ENCODE peak calls at places on chromosomes 1 and 21, in eight cellular contexts. One of them, this sample, is unnamed.

GRCh38 chr1:108560430-108561144 is 687 bp downstream of the EEIG2 start:
- DNase-seq in HFFc6: peak; percentile 53
- DNase-seq in right lobe of liver: peak; percentile 61
- DNase-seq in lower leg skin: peak; percentile 45
- DNase-seq in AG09309: no peak
- DNase-seq in brain microvascular endothelial cell: peak; percentile 59
- DNase-seq in testis: peak; percentile 71
- DNase-seq in uterus: peak; percentile 42
- DNase-seq in this sample: peak; percentile 89

GRCh38 chr21:14833221-14833620 is 231.6 kb downstream of the NRIP1 start:
- DNase-seq in right lobe of liver: no peak
- DNase-seq in uterus: no peak
- DNase-seq in HFFc6: no peak
- DNase-seq in brain microvascular endothelial cell: no peak
- DNase-seq in testis: no peak
- DNase-seq in AG09309: no peak
- DNase-seq in lower leg skin: no peak
- DNase-seq in this sample: no peak

GRCh38 chr1:190478193-190479007 is 736 bp upstream of the BRINP3 start:
- DNase-seq in right lobe of liver: no peak
- DNase-seq in HFFc6: no peak
- DNase-seq in lower leg skin: no peak
- DNase-seq in testis: peak; percentile 15
- DNase-seq in AG09309: no peak
- DNase-seq in brain microvascular endothelial cell: no peak
- DNase-seq in uterus: no peak
- DNase-seq in this sample: no peak

GRCh38 chr1:14602131-14602530 is 3.6 kb downstream of the KAZN start:
- DNase-seq in brain microvascular endothelial cell: no peak
- DNase-seq in AG09309: no peak
- DNase-seq in right lobe of liver: no peak
- DNase-seq in uterus: peak; percentile 48
- DNase-seq in lower leg skin: peak; percentile 48
- DNase-seq in testis: peak; percentile 72
- DNase-seq in HFFc6: no peak
- DNase-seq in this sample: no peak

GRCh38 chr1:220680085-220680687 is 10.0 kb upstream of the C1orf115 start:
- DNase-seq in uterus: no peak
- DNase-seq in testis: peak; percentile 43
- DNase-seq in brain microvascular endothelial cell: no peak
- DNase-seq in lower leg skin: no peak
- DNase-seq in right lobe of liver: no peak
- DNase-seq in AG09309: no peak
- DNase-seq in HFFc6: peak; percentile 27
- DNase-seq in this sample: no peak

GRCh38 chr1:12714710-12715500 is 1.0 kb upstream of the AADACL3 start:
- DNase-seq in testis: no peak
- DNase-seq in lower leg skin: no peak
- DNase-seq in AG09309: no peak
- DNase-seq in right lobe of liver: no peak
- DNase-seq in HFFc6: no peak
- DNase-seq in brain microvascular endothelial cell: no peak
- DNase-seq in uterus: no peak
- DNase-seq in this sample: no peak

GRCh38 chr1:24909388-24909898 is 20.6 kb downstream of the RUNX3 start:
- DNase-seq in lower leg skin: peak; percentile 42
- DNase-seq in AG09309: no peak
- DNase-seq in right lobe of liver: peak; percentile 62
- DNase-seq in uterus: peak; percentile 28
- DNase-seq in testis: peak; percentile 57
- DNase-seq in brain microvascular endothelial cell: peak; percentile 82
- DNase-seq in HFFc6: peak; percentile 56
- DNase-seq in this sample: peak; percentile 80

GRCh38 chr1:151705739-151706463 is 10.7 kb downstream of the CELF3 start:
- DNase-seq in right lobe of liver: no peak
- DNase-seq in testis: no peak
- DNase-seq in HFFc6: no peak
- DNase-seq in uterus: no peak
- DNase-seq in AG09309: no peak
- DNase-seq in brain microvascular endothelial cell: no peak
- DNase-seq in lower leg skin: no peak
- DNase-seq in this sample: no peak

GRCh38 chr1:154304664-154305337 is 16.1 kb upstream of the AQP10 start:
- DNase-seq in AG09309: no peak
- DNase-seq in lower leg skin: no peak
- DNase-seq in uterus: no peak
- DNase-seq in testis: no peak
- DNase-seq in HFFc6: no peak
- DNase-seq in brain microvascular endothelial cell: no peak
- DNase-seq in right lobe of liver: no peak
- DNase-seq in this sample: no peak

GRCh38 chr1:247576514-247576913 is 11.6 kb upstream of the OR2G2 start:
- DNase-seq in lower leg skin: no peak
- DNase-seq in HFFc6: no peak
- DNase-seq in brain microvascular endothelial cell: no peak
- DNase-seq in right lobe of liver: no peak
- DNase-seq in uterus: no peak
- DNase-seq in AG09309: no peak
- DNase-seq in testis: no peak
- DNase-seq in this sample: no peak

GRCh38 chr21:45269861-45270260 is 17.8 kb downstream of the POFUT2 start:
- DNase-seq in brain microvascular endothelial cell: no peak
- DNase-seq in uterus: no peak
- DNase-seq in AG09309: no peak
- DNase-seq in testis: peak; percentile 11
- DNase-seq in HFFc6: no peak
- DNase-seq in right lobe of liver: no peak
- DNase-seq in lower leg skin: no peak
- DNase-seq in this sample: peak; percentile 28

GRCh38 chr1:47569261-47569660 is 131.4 kb downstream of the FOXD2 start:
- DNase-seq in right lobe of liver: no peak
- DNase-seq in brain microvascular endothelial cell: no peak
- DNase-seq in HFFc6: no peak
- DNase-seq in uterus: no peak
- DNase-seq in AG09309: no peak
- DNase-seq in lower leg skin: no peak
- DNase-seq in testis: no peak
- DNase-seq in this sample: no peak
- TF ChIP-seq CTCF in right lobe of liver: no peak
- TF ChIP-seq CTCF in brain microvascular endothelial cell: no peak
- TF ChIP-seq CTCF in HFFc6: no peak
- TF ChIP-seq CTCF in uterus: no peak
- TF ChIP-seq CTCF in AG09309: no peak
- TF ChIP-seq CTCF in lower leg skin: no peak
- TF ChIP-seq CTCF in testis: no peak
- TF ChIP-seq CTCF in this sample: no peak

GRCh38 chr21:33479679-33480480 is at the start of gene TMEM50B:
- DNase-seq in testis: peak; percentile 97
- DNase-seq in lower leg skin: peak; percentile 93
- DNase-seq in brain microvascular endothelial cell: peak; percentile 92
- DNase-seq in HFFc6: peak; percentile 90
- DNase-seq in uterus: peak; percentile 97
- DNase-seq in right lobe of liver: peak; percentile 98
- DNase-seq in AG09309: peak; percentile 84
- DNase-seq in this sample: peak; percentile 99
- TF ChIP-seq CTCF in testis: peak; percentile 51
- TF ChIP-seq CTCF in lower leg skin: no peak
- TF ChIP-seq CTCF in brain microvascular endothelial cell: peak; percentile 56
- TF ChIP-seq CTCF in HFFc6: peak; percentile 72
- TF ChIP-seq CTCF in uterus: peak; percentile 59
- TF ChIP-seq CTCF in right lobe of liver: peak; percentile 42
- TF ChIP-seq CTCF in AG09309: peak; percentile 50
- TF ChIP-seq CTCF in this sample: peak; percentile 61

GRCh38 chr1:43637267-43637666 is 12.7 kb upstream of the KDM4A start:
- DNase-seq in uterus: no peak
- DNase-seq in HFFc6: no peak
- DNase-seq in brain microvascular endothelial cell: no peak
- DNase-seq in lower leg skin: no peak
- DNase-seq in right lobe of liver: no peak
- DNase-seq in testis: no peak
- DNase-seq in AG09309: no peak
- DNase-seq in this sample: peak; percentile 22
- TF ChIP-seq CTCF in uterus: no peak
- TF ChIP-seq CTCF in HFFc6: no peak
- TF ChIP-seq CTCF in brain microvascular endothelial cell: no peak
- TF ChIP-seq CTCF in lower leg skin: no peak
- TF ChIP-seq CTCF in right lobe of liver: no peak
- TF ChIP-seq CTCF in testis: no peak
- TF ChIP-seq CTCF in AG09309: no peak
- TF ChIP-seq CTCF in this sample: no peak

DNA sequence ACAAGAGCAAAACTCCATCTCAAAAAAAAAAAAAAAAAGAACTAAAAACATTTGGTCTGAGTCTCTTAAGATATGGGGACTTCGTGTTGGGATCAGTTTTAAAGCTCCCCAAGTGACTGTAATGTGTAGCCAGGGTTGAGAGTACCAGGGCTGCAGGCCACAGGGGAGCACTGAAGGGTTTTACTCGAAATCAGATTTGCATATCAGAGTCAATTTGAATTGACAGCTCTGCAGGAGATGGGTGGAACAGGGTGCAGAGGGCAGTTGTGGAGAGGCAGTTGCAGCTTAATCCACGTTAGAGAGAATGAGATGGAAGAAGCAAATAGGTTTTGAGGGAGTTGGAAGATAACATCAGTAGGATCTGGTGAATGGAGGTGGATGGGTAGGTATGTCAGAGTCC is 20.6 kb upstream of the ELOA start:
- DNase-seq in right lobe of liver: no peak
- DNase-seq in AG09309: no peak
- DNase-seq in brain microvascular endothelial cell: no peak
- DNase-seq in HFFc6: no peak
- DNase-seq in uterus: no peak
- DNase-seq in lower leg skin: no peak
- DNase-seq in testis: no peak
- DNase-seq in this sample: peak; percentile 54
- TF ChIP-seq CTCF in right lobe of liver: no peak
- TF ChIP-seq CTCF in AG09309: no peak
- TF ChIP-seq CTCF in brain microvascular endothelial cell: no peak
- TF ChIP-seq CTCF in HFFc6: no peak
- TF ChIP-seq CTCF in uterus: no peak
- TF ChIP-seq CTCF in lower leg skin: no peak
- TF ChIP-seq CTCF in testis: no peak
- TF ChIP-seq CTCF in this sample: no peak

This sample was measured in spleen.